ENCODE peak calls at places on chromosome 5, in six cellular contexts. K is brain microvascular endothelial cell, A is GM23248, J is sigmoid colon, H is lung, W is AG04450. O is an unnamed sample.

GRCh38 chr5:124393564-124394379 is 352.7 kb downstream of the ZNF608 start:
- DNase-seq in K (no peak), J (no peak), A (no peak), H (no peak), W (no peak), O (no peak)

GRCh38 chr5:169706070-169706469 is 69.0 kb downstream of the DOCK2 start:
- DNase-seq in H (no peak), W (no peak), K (no peak), J (no peak), A (no peak), O (no peak)

GRCh38 chr5:38541174-38541724 is 15.2 kb downstream of the LIFR start:
- DNase-seq in H (no peak), J (no peak), A (no peak), W (no peak), K (peak; percentile 46), O (no peak)

GRCh38 chr5:82107277-82107676 is 135.5 kb downstream of the ATG10 start:
- DNase-seq in K (no peak), W (no peak), J (no peak), A (peak; percentile 47), H (no peak), O (no peak)

GRCh38 chr5:122319897-122320296 is 7.9 kb downstream of the SNCAIP start:
- DNase-seq in W (no peak), J (no peak), K (no peak), A (no peak), H (no peak), O (no peak)

GRCh38 chr5:143148461-143149170 is 254.9 kb downstream of the NR3C1 start:
- DNase-seq in W (no peak), H (no peak), J (no peak), A (peak; percentile 84), K (peak; percentile 43), O (no peak)

GRCh38 chr5:95955996-95956899 is 5.4 kb downstream of the ELL2 start:
- DNase-seq in W (no peak), J (no peak), H (no peak), K (no peak), A (peak; percentile 48), O (no peak)

GRCh38 chr5:76622973-76623596 is at the start of gene F2RL2:
- DNase-seq in H (no peak), W (peak; percentile 60), A (peak; percentile 80), J (peak; percentile 69), K (peak; percentile 85), O (peak; percentile 87)

GRCh38 chr5:3825888-3826465 is 230.3 kb downstream of the IRX1 start:
- DNase-seq in W (no peak), H (no peak), J (no peak), K (no peak), A (no peak), O (no peak)

GRCh38 chr5:96492654-96493053 is 59.6 kb upstream of the PCSK1 start:
- DNase-seq in W (no peak), H (no peak), J (no peak), K (peak; percentile 17), A (peak; percentile 75), O (no peak)

GRCh38 chr5:27144456-27144855 is 106.1 kb upstream of the CDH9 start:
- DNase-seq in W (no peak), K (no peak), J (no peak), H (no peak), A (no peak), O (no peak)

GRCh38 chr5:39302507-39302906 is 61.8 kb downstream of the C9 start:
- DNase-seq in H (no peak), W (no peak), A (no peak), K (no peak), J (no peak), O (no peak)

GRCh38 chr5:155089649-155090048 is 76.1 kb downstream of the KIF4B start:
- DNase-seq in W (no peak), J (no peak), A (peak; percentile 36), K (no peak), H (no peak), O (no peak)

GRCh38 chr5:43702815-43703214 is 99.8 kb downstream of the NNT start:
- DNase-seq in W (no peak), K (no peak), H (no peak), J (no peak), A (peak; percentile 50), O (no peak)

GRCh38 chr5:22852807-22853670 is at the start of gene CDH12:
- DNase-seq in H (no peak), A (peak; percentile 0), J (no peak), W (no peak), K (peak; percentile 1), O (no peak)
- H3K4me3 ChIP-seq in H (no peak within 1 kb of the TSS), A (peak within 1 kb of the TSS; percentile 29), J (no peak within 1 kb of the TSS), W (peak within 1 kb of the TSS; percentile 40), K (peak within 1 kb of the TSS; percentile 53), O (peak within 1 kb of the TSS; percentile 19)

DNA sequence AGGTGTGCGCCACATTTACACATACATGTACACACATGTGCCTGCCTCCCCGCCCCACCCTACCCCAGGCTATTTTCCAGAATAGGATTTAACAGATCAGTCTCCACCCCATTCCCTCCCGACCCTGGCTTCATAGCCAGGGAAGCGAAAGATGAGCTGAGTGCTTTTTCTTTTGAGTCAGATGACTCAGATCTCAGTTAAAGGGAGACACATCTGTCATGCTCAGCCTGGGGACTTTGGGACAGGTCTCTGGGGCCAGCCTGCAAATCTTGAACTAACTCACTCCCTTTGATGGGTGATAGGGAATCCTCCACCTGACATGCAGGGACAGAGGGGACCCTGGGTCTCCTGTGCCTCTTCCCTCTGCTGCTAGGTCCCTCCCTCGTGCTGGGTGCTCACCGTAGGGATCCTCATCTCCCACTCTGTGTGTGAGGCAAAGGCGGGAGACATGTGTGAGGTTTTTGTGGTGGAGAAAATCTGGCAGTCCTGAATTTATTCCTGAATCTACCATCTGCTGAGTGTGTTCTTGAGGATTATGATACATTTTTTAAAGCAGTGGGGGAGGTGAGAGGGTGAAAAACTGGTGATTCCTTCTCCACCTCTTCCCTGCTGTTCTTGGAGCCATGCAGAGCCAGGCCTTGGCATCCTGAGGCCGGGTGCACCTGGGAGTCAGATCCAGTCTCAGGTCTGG is 37.6 kb downstream of the NEUROG1 start:
- DNase-seq in W (no peak), J (no peak), K (no peak), A (peak; percentile 29), H (no peak), O (no peak)
- H3K27me3 ChIP-seq in W (peaks cover 12% of the 10 kb centered on the region), J (no peaks in the 10 kb centered on the region), K (peaks cover 7% of the 10 kb centered on the region), A (peaks cover 8% of the 10 kb centered on the region), H (peaks cover 2% of the 10 kb centered on the region), O (peaks cover 7% of the 10 kb centered on the region)

GRCh38 chr5:151678146-151678545 is 8.6 kb downstream of the SPARC start:
- DNase-seq in H (no peak), A (peak; percentile 88), J (peak; percentile 65), K (no peak), W (no peak), O (no peak)
- H3K4me3 ChIP-seq in H (no peak overlapping the region), A (peak overlapping the region; percentile 95), J (no peak overlapping the region), K (no peak overlapping the region), W (peak overlapping the region; percentile 46), O (no peak overlapping the region)

GRCh38 chr5:109938453-109938852 is 248.7 kb downstream of the MAN2A1 start:
- DNase-seq in W (no peak), K (no peak), J (no peak), A (no peak), H (no peak), O (no peak)

GRCh38 chr5:109936996-109937395 is 247.3 kb downstream of the MAN2A1 start:
- DNase-seq in A (no peak), K (no peak), W (no peak), H (no peak), J (no peak), O (no peak)

GRCh38 chr5:109937951-109938350 is 248.2 kb downstream of the MAN2A1 start:
- DNase-seq in K (no peak), H (no peak), W (no peak), A (no peak), J (no peak), O (no peak)

GRCh38 chr5:109936091-109936490 is 246.4 kb downstream of the MAN2A1 start:
- DNase-seq in A (peak; percentile 4), J (no peak), W (no peak), K (no peak), H (no peak), O (no peak)

DNA sequence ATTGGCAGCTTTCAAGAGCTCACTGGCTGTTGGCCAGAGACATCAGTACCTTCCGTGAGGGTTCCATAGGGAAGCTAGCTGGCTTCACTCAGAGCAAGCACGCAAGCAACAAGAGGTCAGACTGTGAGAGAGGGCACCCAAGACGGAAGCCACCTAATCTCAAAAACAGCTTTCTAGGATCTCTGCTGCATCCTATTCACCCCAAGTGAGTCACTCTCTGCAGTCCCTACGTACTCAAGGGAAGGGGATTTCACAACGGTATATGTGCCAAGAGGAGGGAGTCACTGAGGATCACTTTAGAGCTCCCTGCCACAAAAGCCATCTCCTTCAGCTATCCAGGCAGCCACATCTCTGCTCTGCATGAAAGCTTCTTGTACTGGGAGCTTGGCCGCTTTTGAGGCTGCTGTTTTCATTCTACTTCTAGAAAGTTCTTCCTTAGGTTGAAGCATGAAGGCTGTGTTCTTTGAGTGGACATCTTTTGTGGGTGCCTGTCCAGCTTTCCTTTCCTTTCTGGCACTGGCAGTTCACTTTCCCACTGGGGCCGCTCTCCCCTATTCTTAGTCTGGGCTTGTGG is 249.5 kb downstream of the MAN2A1 start:
- DNase-seq in A (peak; percentile 76), K (peak; percentile 88), H (no peak), J (no peak), W (no peak), O (no peak)
- H3K27me3 ChIP-seq in A (peaks cover 8% of the 10 kb centered on the region), K (no peaks in the 10 kb centered on the region), H (peaks cover 2% of the 10 kb centered on the region), J (no peaks in the 10 kb centered on the region), W (peaks cover 5% of the 10 kb centered on the region), O (no peaks in the 10 kb centered on the region)

GRCh38 chr5:177469750-177470525 is 3.5 kb downstream of the DBN1 start:
- DNase-seq in A (no peak), K (no peak), J (no peak), H (no peak), W (no peak), O (no peak)

GRCh38 chr5:177471610-177472356 is 1.7 kb downstream of the DBN1 start:
- DNase-seq in W (no peak), A (peak; percentile 91), K (peak; percentile 68), H (no peak), J (peak; percentile 90), O (no peak)

GRCh38 chr5:177472460-177473441 is 683 bp downstream of the DBN1 start:
- DNase-seq in J (peak; percentile 73), W (no peak), K (no peak), H (no peak), A (peak; percentile 69), O (no peak)

GRCh38 chr5:177469061-177469628 is 4.3 kb downstream of the DBN1 start:
- DNase-seq in K (peak; percentile 17), J (peak; percentile 73), H (no peak), A (peak; percentile 62), W (no peak), O (no peak)

DNA sequence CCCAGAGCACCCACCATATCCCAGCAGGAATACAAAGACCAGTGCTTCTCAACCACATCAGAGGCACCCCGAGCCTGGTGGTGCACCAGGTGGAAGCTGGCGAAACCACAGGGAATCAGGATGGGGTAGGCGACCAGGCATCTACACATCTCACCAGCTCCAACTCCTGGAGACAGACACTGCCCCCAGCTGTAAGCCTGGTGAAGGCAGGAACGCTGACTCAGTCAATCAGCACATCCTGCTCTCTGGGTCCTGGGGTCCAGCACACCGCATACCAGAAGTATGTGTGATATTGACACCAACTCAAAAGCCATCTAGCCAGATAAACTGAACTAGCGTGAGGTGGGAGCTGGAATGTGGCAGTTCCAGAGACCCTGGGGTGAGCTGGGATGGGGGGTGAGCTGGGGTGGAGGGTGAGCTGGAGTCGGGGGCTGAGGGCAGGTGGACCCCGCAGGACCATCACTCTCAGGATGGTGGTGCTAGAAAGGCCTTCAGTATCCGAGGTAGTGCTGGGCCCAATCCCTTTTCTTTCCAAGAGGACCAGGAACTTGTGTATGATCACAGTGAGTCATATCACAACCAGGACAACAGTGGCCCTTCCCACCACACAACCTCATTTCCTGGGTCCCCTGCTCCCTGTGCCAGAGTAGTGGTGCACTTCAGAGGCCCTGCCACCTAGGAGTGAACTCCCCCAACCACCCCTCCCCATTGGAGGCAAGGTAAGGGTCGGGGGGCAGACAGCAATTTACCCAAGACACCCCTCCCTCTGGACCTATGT is 2.5 kb downstream of the DBN1 start:
- DNase-seq in H (no peak), W (no peak), A (peak; percentile 74), K (peak; percentile 74), J (no peak), O (no peak)
- H3K4me3 ChIP-seq in H (no peak overlapping the region), W (peak overlapping the region; percentile 92), A (peak overlapping the region; percentile 82), K (peak overlapping the region; percentile 90), J (no peak overlapping the region), O (no peak overlapping the region)

O was measured in kidney epithelial cell.